ENCODE peak calls at places on chromosomes 2 and 18, in six cellular contexts. One of them, this sample, is unnamed.

GRCh38 chr2:237289134-237289533 is 124.8 kb downstream of the COL6A3 start:
- DNase-seq in type B pancreatic cell: no peak
- DNase-seq in AG09309: no peak
- DNase-seq in endothelial cell: no peak
- DNase-seq in endodermal cell: no peak
- DNase-seq in GM13976: no peak
- DNase-seq in this sample: no peak

GRCh38 chr2:157840568-157841156 is 35.5 kb downstream of the ACVR1 start:
- DNase-seq in type B pancreatic cell: no peak
- DNase-seq in AG09309: no peak
- DNase-seq in endothelial cell: no peak
- DNase-seq in endodermal cell: no peak
- DNase-seq in GM13976: no peak
- DNase-seq in this sample: no peak

GRCh38 chr2:238488347-238488826 is 61.7 kb downstream of the ASB1 start:
- DNase-seq in type B pancreatic cell: no peak
- DNase-seq in AG09309: no peak
- DNase-seq in endothelial cell: no peak
- DNase-seq in endodermal cell: no peak
- DNase-seq in GM13976: no peak
- DNase-seq in this sample: no peak

GRCh38 chr2:85890522-85891176 is 1.9 kb upstream of the ST3GAL5 start:
- DNase-seq in type B pancreatic cell: no peak
- DNase-seq in AG09309: no peak
- DNase-seq in endothelial cell: no peak
- DNase-seq in endodermal cell: no peak
- DNase-seq in GM13976: no peak
- DNase-seq in this sample: no peak

GRCh38 chr2:165720526-165720925 is 73.5 kb downstream of the GALNT3 start:
- DNase-seq in type B pancreatic cell: no peak
- DNase-seq in AG09309: peak
- DNase-seq in endothelial cell: no peak
- DNase-seq in endodermal cell: no peak
- DNase-seq in GM13976: no peak
- DNase-seq in this sample: no peak

GRCh38 chr2:33620-34019 is 12.7 kb downstream of the FAM110C start:
- DNase-seq in type B pancreatic cell: no peak
- DNase-seq in AG09309: no peak
- DNase-seq in endothelial cell: no peak
- DNase-seq in endodermal cell: no peak
- DNase-seq in GM13976: no peak
- DNase-seq in this sample: no peak

GRCh38 chr2:5777089-5777488 is 84.9 kb downstream of the SOX11 start:
- DNase-seq in type B pancreatic cell: no peak
- DNase-seq in AG09309: no peak
- DNase-seq in endothelial cell: no peak
- DNase-seq in endodermal cell: no peak
- DNase-seq in GM13976: no peak
- DNase-seq in this sample: no peak

GRCh38 chr18:37574113-37574512 is 8.5 kb upstream of the CELF4 start:
- DNase-seq in type B pancreatic cell: no peak
- DNase-seq in AG09309: no peak
- DNase-seq in endothelial cell: no peak
- DNase-seq in endodermal cell: peak
- DNase-seq in GM13976: no peak
- DNase-seq in this sample: no peak

GRCh38 chr2:238286551-238286950 is 1.9 kb downstream of the PER2 start:
- DNase-seq in type B pancreatic cell: no peak
- DNase-seq in AG09309: peak
- DNase-seq in endothelial cell: no peak
- DNase-seq in endodermal cell: no peak
- DNase-seq in GM13976: no peak
- DNase-seq in this sample: no peak

GRCh38 chr18:79926715-79927596 is 24.5 kb downstream of the SLC66A2 start:
- DNase-seq in type B pancreatic cell: peak
- DNase-seq in AG09309: no peak
- DNase-seq in endothelial cell: no peak
- DNase-seq in endodermal cell: peak
- DNase-seq in GM13976: no peak
- DNase-seq in this sample: no peak

GRCh38 chr2:103435010-103435409 is 673.2 kb downstream of the TMEM182 start:
- DNase-seq in type B pancreatic cell: no peak
- DNase-seq in AG09309: no peak
- DNase-seq in endothelial cell: no peak
- DNase-seq in endodermal cell: no peak
- DNase-seq in GM13976: no peak
- DNase-seq in this sample: no peak

GRCh38 chr2:58571181-58571852 is 330.2 kb upstream of the FANCL start:
- DNase-seq in type B pancreatic cell: no peak
- DNase-seq in AG09309: peak
- DNase-seq in endothelial cell: peak
- DNase-seq in endodermal cell: peak
- DNase-seq in GM13976: peak
- DNase-seq in this sample: peak

GRCh38 chr2:8677646-8678592 is 3.9 kb upstream of the ID2 start:
- DNase-seq in type B pancreatic cell: peak
- DNase-seq in AG09309: no peak
- DNase-seq in endothelial cell: peak
- DNase-seq in endodermal cell: peak
- DNase-seq in GM13976: no peak
- DNase-seq in this sample: peak

GRCh38 chr2:120772261-120772660 is 36.6 kb downstream of the GLI2 start:
- DNase-seq in type B pancreatic cell: no peak
- DNase-seq in AG09309: no peak
- DNase-seq in endothelial cell: no peak
- DNase-seq in endodermal cell: peak
- DNase-seq in GM13976: no peak
- DNase-seq in this sample: no peak

GRCh38 chr2:127917916-127918315 is 32.2 kb upstream of the AMMECR1L start:
- DNase-seq in type B pancreatic cell: no peak
- DNase-seq in AG09309: peak
- DNase-seq in endothelial cell: no peak
- DNase-seq in endodermal cell: no peak
- DNase-seq in GM13976: no peak
- DNase-seq in this sample: no peak

GRCh38 chr2:151878655-151879563 is 50.7 kb upstream of the ARL5A start:
- DNase-seq in type B pancreatic cell: no peak
- DNase-seq in AG09309: no peak
- DNase-seq in endothelial cell: no peak
- DNase-seq in endodermal cell: no peak
- DNase-seq in GM13976: no peak
- DNase-seq in this sample: no peak

GRCh38 chr2:137881711-137882110 is 82.6 kb upstream of the HNMT start:
- DNase-seq in type B pancreatic cell: no peak
- DNase-seq in AG09309: no peak
- DNase-seq in endothelial cell: no peak
- DNase-seq in endodermal cell: no peak
- DNase-seq in GM13976: no peak
- DNase-seq in this sample: no peak

GRCh38 chr2:126808929-126809328 is 89.8 kb upstream of the TEX51 start:
- DNase-seq in type B pancreatic cell: no peak
- DNase-seq in AG09309: no peak
- DNase-seq in endothelial cell: no peak
- DNase-seq in endodermal cell: peak
- DNase-seq in GM13976: no peak
- DNase-seq in this sample: no peak

GRCh38 chr2:85813978-85814801 is 60.4 kb downstream of the ATOH8 start:
- DNase-seq in type B pancreatic cell: peak
- DNase-seq in AG09309: peak
- DNase-seq in endothelial cell: peak
- DNase-seq in endodermal cell: peak
- DNase-seq in GM13976: peak
- DNase-seq in this sample: peak

GRCh38 chr2:239249781-239250180 is 151.0 kb downstream of the HDAC4 start:
- DNase-seq in type B pancreatic cell: no peak
- DNase-seq in AG09309: no peak
- DNase-seq in endothelial cell: no peak
- DNase-seq in endodermal cell: no peak
- DNase-seq in GM13976: no peak
- DNase-seq in this sample: no peak

GRCh38 chr2:9638532-9638931 is 7.7 kb upstream of the YWHAQ start:
- DNase-seq in type B pancreatic cell: no peak
- DNase-seq in AG09309: peak
- DNase-seq in endothelial cell: no peak
- DNase-seq in endodermal cell: no peak
- DNase-seq in GM13976: no peak
- DNase-seq in this sample: peak

GRCh38 chr2:121634354-121635307 is 14.6 kb downstream of the CLASP1 start:
- DNase-seq in type B pancreatic cell: no peak
- DNase-seq in AG09309: no peak
- DNase-seq in endothelial cell: no peak
- DNase-seq in endodermal cell: no peak
- DNase-seq in GM13976: no peak
- DNase-seq in this sample: no peak

GRCh38 chr2:226953206-226953605 is 117.4 kb downstream of the RHBDD1 start:
- DNase-seq in type B pancreatic cell: no peak
- DNase-seq in AG09309: no peak
- DNase-seq in endothelial cell: no peak
- DNase-seq in endodermal cell: no peak
- DNase-seq in GM13976: no peak
- DNase-seq in this sample: no peak

GRCh38 chr2:202009019-202009481 is 24.6 kb upstream of the FZD7 start:
- DNase-seq in type B pancreatic cell: no peak
- DNase-seq in AG09309: no peak
- DNase-seq in endothelial cell: no peak
- DNase-seq in endodermal cell: no peak
- DNase-seq in GM13976: no peak
- DNase-seq in this sample: no peak

GRCh38 chr2:42618972-42619371 is 50.5 kb downstream of the MTA3 start:
- DNase-seq in type B pancreatic cell: no peak
- DNase-seq in AG09309: peak
- DNase-seq in endothelial cell: no peak
- DNase-seq in endodermal cell: no peak
- DNase-seq in GM13976: no peak
- DNase-seq in this sample: no peak

GRCh38 chr18:2154278-2154677 is 417.0 kb downstream of the METTL4 start:
- DNase-seq in type B pancreatic cell: no peak
- DNase-seq in AG09309: no peak
- DNase-seq in endothelial cell: no peak
- DNase-seq in endodermal cell: no peak
- DNase-seq in GM13976: no peak
- DNase-seq in this sample: no peak

GRCh38 chr18:74337912-74338309 is 22.3 kb downstream of the C18orf63 start:
- DNase-seq in type B pancreatic cell: no peak
- DNase-seq in AG09309: no peak
- DNase-seq in endothelial cell: no peak
- DNase-seq in endodermal cell: no peak
- DNase-seq in GM13976: no peak
- DNase-seq in this sample: no peak

GRCh38 chr2:226057914-226058313 is 658.4 kb downstream of the NYAP2 start:
- DNase-seq in type B pancreatic cell: no peak
- DNase-seq in AG09309: no peak
- DNase-seq in endothelial cell: no peak
- DNase-seq in endodermal cell: no peak
- DNase-seq in GM13976: no peak
- DNase-seq in this sample: no peak

GRCh38 chr2:64661770-64662169 is 8.1 kb upstream of the SERTAD2 start:
- DNase-seq in type B pancreatic cell: no peak
- DNase-seq in AG09309: no peak
- DNase-seq in endothelial cell: no peak
- DNase-seq in endodermal cell: no peak
- DNase-seq in GM13976: peak
- DNase-seq in this sample: no peak

GRCh38 chr2:143433840-143434239 is 304.6 kb downstream of the ARHGAP15 start:
- DNase-seq in type B pancreatic cell: no peak
- DNase-seq in AG09309: no peak
- DNase-seq in endothelial cell: no peak
- DNase-seq in endodermal cell: no peak
- DNase-seq in GM13976: no peak
- DNase-seq in this sample: no peak

GRCh38 chr2:54708584-54709340 is 14.7 kb upstream of the EML6 start:
- DNase-seq in type B pancreatic cell: no peak
- DNase-seq in AG09309: no peak
- DNase-seq in endothelial cell: peak
- DNase-seq in endodermal cell: peak
- DNase-seq in GM13976: peak
- DNase-seq in this sample: no peak

GRCh38 chr2:61529944-61530343 is 8.2 kb downstream of the XPO1 start:
- DNase-seq in type B pancreatic cell: no peak
- DNase-seq in AG09309: no peak
- DNase-seq in endothelial cell: no peak
- DNase-seq in endodermal cell: no peak
- DNase-seq in GM13976: no peak
- DNase-seq in this sample: no peak

This sample was measured in K562.